ENCODE peak calls at places on chromosomes 12 and 14, in six cellular contexts. One of them, this sample, is unnamed.

GRCh38 chr12:127389923-127390322 is 877.0 kb upstream of the TMEM132C start:
- DNase-seq in choroid plexus epithelial cell: peak
- DNase-seq in WTC11: no peak
- DNase-seq in AG10803: peak
- DNase-seq in heart right ventricle: no peak
- DNase-seq in tibial artery: no peak
- DNase-seq in this sample: no peak

GRCh38 chr12:131536337-131536736 is 174.6 kb upstream of the SFSWAP start:
- DNase-seq in WTC11: no peak
- DNase-seq in heart right ventricle: no peak
- DNase-seq in tibial artery: no peak
- DNase-seq in AG10803: no peak
- DNase-seq in choroid plexus epithelial cell: no peak
- DNase-seq in this sample: no peak

GRCh38 chr12:13000616-13000934 is 510 bp upstream of the HEBP1 start:
- DNase-seq in choroid plexus epithelial cell: no peak
- DNase-seq in tibial artery: no peak
- DNase-seq in AG10803: peak
- DNase-seq in heart right ventricle: no peak
- DNase-seq in WTC11: no peak
- DNase-seq in this sample: no peak

GRCh38 chr12:45655186-45655585 is 74.3 kb upstream of the ARID2 start:
- DNase-seq in tibial artery: no peak
- DNase-seq in heart right ventricle: no peak
- DNase-seq in WTC11: no peak
- DNase-seq in AG10803: no peak
- DNase-seq in choroid plexus epithelial cell: peak
- DNase-seq in this sample: peak

GRCh38 chr14:56874375-56874774 is 64.1 kb upstream of the OTX2 start:
- DNase-seq in tibial artery: no peak
- DNase-seq in AG10803: no peak
- DNase-seq in heart right ventricle: no peak
- DNase-seq in WTC11: peak
- DNase-seq in choroid plexus epithelial cell: no peak
- DNase-seq in this sample: peak

GRCh38 chr14:27528328-27528727 is 930.5 kb upstream of the NOVA1 start:
- DNase-seq in WTC11: no peak
- DNase-seq in heart right ventricle: no peak
- DNase-seq in choroid plexus epithelial cell: peak
- DNase-seq in tibial artery: no peak
- DNase-seq in AG10803: peak
- DNase-seq in this sample: no peak

GRCh38 chr12:117002040-117002832 is 91.5 kb downstream of the FBXW8 start:
- DNase-seq in heart right ventricle: no peak
- DNase-seq in tibial artery: no peak
- DNase-seq in WTC11: no peak
- DNase-seq in AG10803: peak
- DNase-seq in choroid plexus epithelial cell: peak
- DNase-seq in this sample: no peak

GRCh38 chr14:89507926-89508460 is 91.0 kb upstream of the FOXN3 start:
- DNase-seq in choroid plexus epithelial cell: no peak
- DNase-seq in AG10803: peak
- DNase-seq in heart right ventricle: no peak
- DNase-seq in WTC11: no peak
- DNase-seq in tibial artery: no peak
- DNase-seq in this sample: no peak

GRCh38 chr12:112148031-112148513 is 22.7 kb downstream of the TRAFD1 start:
- DNase-seq in AG10803: peak
- DNase-seq in heart right ventricle: no peak
- DNase-seq in WTC11: no peak
- DNase-seq in tibial artery: no peak
- DNase-seq in choroid plexus epithelial cell: peak
- DNase-seq in this sample: no peak

GRCh38 chr12:14954269-14954668 is 7.1 kb downstream of the ARHGDIB start:
- DNase-seq in tibial artery: no peak
- DNase-seq in choroid plexus epithelial cell: no peak
- DNase-seq in WTC11: no peak
- DNase-seq in AG10803: no peak
- DNase-seq in heart right ventricle: no peak
- DNase-seq in this sample: no peak

GRCh38 chr14:30214456-30215090 is 286.9 kb upstream of the PRKD1 start:
- DNase-seq in WTC11: no peak
- DNase-seq in AG10803: peak
- DNase-seq in tibial artery: no peak
- DNase-seq in choroid plexus epithelial cell: peak
- DNase-seq in heart right ventricle: no peak
- DNase-seq in this sample: no peak

GRCh38 chr14:61965030-61965745 is 203.0 kb downstream of the SNAPC1 start:
- DNase-seq in WTC11: no peak
- DNase-seq in tibial artery: no peak
- DNase-seq in AG10803: peak
- DNase-seq in heart right ventricle: no peak
- DNase-seq in choroid plexus epithelial cell: peak
- DNase-seq in this sample: no peak

GRCh38 chr12:93886533-93887511 is 209.6 kb downstream of the CRADD start:
- DNase-seq in WTC11: no peak
- DNase-seq in choroid plexus epithelial cell: peak
- DNase-seq in heart right ventricle: no peak
- DNase-seq in tibial artery: no peak
- DNase-seq in AG10803: peak
- DNase-seq in this sample: no peak

GRCh38 chr14:54447231-54447692 is 6.1 kb upstream of the CNIH1 start:
- DNase-seq in tibial artery: no peak
- DNase-seq in AG10803: peak
- DNase-seq in choroid plexus epithelial cell: peak
- DNase-seq in WTC11: no peak
- DNase-seq in heart right ventricle: no peak
- DNase-seq in this sample: no peak

GRCh38 chr14:73227812-73228781 is 9.2 kb upstream of the PAPLN start:
- DNase-seq in choroid plexus epithelial cell: peak
- DNase-seq in heart right ventricle: peak
- DNase-seq in tibial artery: peak
- DNase-seq in AG10803: peak
- DNase-seq in WTC11: peak
- DNase-seq in this sample: peak

GRCh38 chr12:27549231-27549800 is 25.3 kb downstream of the PPFIBP1 start:
- DNase-seq in WTC11: no peak
- DNase-seq in tibial artery: no peak
- DNase-seq in choroid plexus epithelial cell: peak
- DNase-seq in AG10803: peak
- DNase-seq in heart right ventricle: no peak
- DNase-seq in this sample: no peak

GRCh38 chr14:74414793-74415437 is 11.1 kb downstream of the SYNDIG1L start:
- DNase-seq in heart right ventricle: no peak
- DNase-seq in AG10803: no peak
- DNase-seq in choroid plexus epithelial cell: peak
- DNase-seq in WTC11: no peak
- DNase-seq in tibial artery: no peak
- DNase-seq in this sample: peak

GRCh38 chr12:6551496-6552139 is 4.2 kb downstream of the IFFO1 start:
- DNase-seq in choroid plexus epithelial cell: peak
- DNase-seq in tibial artery: no peak
- DNase-seq in AG10803: peak
- DNase-seq in WTC11: no peak
- DNase-seq in heart right ventricle: no peak
- DNase-seq in this sample: no peak

GRCh38 chr14:106417224-106418049 is 891.1 kb downstream of the TMEM121 start:
- DNase-seq in heart right ventricle: peak
- DNase-seq in AG10803: no peak
- DNase-seq in WTC11: peak
- DNase-seq in choroid plexus epithelial cell: peak
- DNase-seq in tibial artery: no peak
- DNase-seq in this sample: no peak

GRCh38 chr14:103456167-103456835 is 66.3 kb downstream of the CKB start:
- DNase-seq in choroid plexus epithelial cell: peak
- DNase-seq in WTC11: no peak
- DNase-seq in AG10803: peak
- DNase-seq in heart right ventricle: no peak
- DNase-seq in tibial artery: no peak
- DNase-seq in this sample: no peak

GRCh38 chr12:107267604-107268003 is 174.3 kb upstream of the CRY1 start:
- DNase-seq in AG10803: no peak
- DNase-seq in choroid plexus epithelial cell: no peak
- DNase-seq in WTC11: no peak
- DNase-seq in heart right ventricle: no peak
- DNase-seq in tibial artery: no peak
- DNase-seq in this sample: no peak

GRCh38 chr12:98532687-98533304 is 17.4 kb downstream of the TMPO start:
- DNase-seq in WTC11: no peak
- DNase-seq in AG10803: peak
- DNase-seq in heart right ventricle: no peak
- DNase-seq in tibial artery: no peak
- DNase-seq in choroid plexus epithelial cell: peak
- DNase-seq in this sample: no peak

GRCh38 chr14:73237219-73237785 is at the start of gene PAPLN:
- DNase-seq in heart right ventricle: no peak
- DNase-seq in choroid plexus epithelial cell: peak
- DNase-seq in tibial artery: peak
- DNase-seq in WTC11: no peak
- DNase-seq in AG10803: no peak
- DNase-seq in this sample: no peak

GRCh38 chr12:122646568-122647220 is 56.5 kb downstream of the HCAR2 start:
- DNase-seq in AG10803: peak
- DNase-seq in choroid plexus epithelial cell: peak
- DNase-seq in tibial artery: peak
- DNase-seq in heart right ventricle: no peak
- DNase-seq in WTC11: no peak
- DNase-seq in this sample: no peak

GRCh38 chr12:124509300-124509675 is 58.1 kb downstream of the NCOR2 start:
- DNase-seq in heart right ventricle: no peak
- DNase-seq in tibial artery: no peak
- DNase-seq in AG10803: no peak
- DNase-seq in WTC11: no peak
- DNase-seq in choroid plexus epithelial cell: peak
- DNase-seq in this sample: no peak

GRCh38 chr12:113923251-113923650 is 42.9 kb downstream of the RBM19 start:
- DNase-seq in heart right ventricle: no peak
- DNase-seq in tibial artery: no peak
- DNase-seq in AG10803: no peak
- DNase-seq in choroid plexus epithelial cell: no peak
- DNase-seq in WTC11: no peak
- DNase-seq in this sample: no peak

GRCh38 chr14:50758945-50759344 is 72.0 kb downstream of the NIN start:
- DNase-seq in AG10803: peak
- DNase-seq in choroid plexus epithelial cell: no peak
- DNase-seq in heart right ventricle: no peak
- DNase-seq in WTC11: no peak
- DNase-seq in tibial artery: no peak
- DNase-seq in this sample: no peak

GRCh38 chr12:100716658-100716948 is 78.0 kb upstream of the ANO4 start:
- DNase-seq in WTC11: peak
- DNase-seq in tibial artery: no peak
- DNase-seq in AG10803: no peak
- DNase-seq in choroid plexus epithelial cell: peak
- DNase-seq in heart right ventricle: no peak
- DNase-seq in this sample: peak

GRCh38 chr12:100716949-100717732 is 77.4 kb upstream of the ANO4 start:
- DNase-seq in WTC11: peak
- DNase-seq in tibial artery: no peak
- DNase-seq in heart right ventricle: peak
- DNase-seq in choroid plexus epithelial cell: peak
- DNase-seq in AG10803: peak
- DNase-seq in this sample: peak

GRCh38 chr12:100717733-100718067 is 76.9 kb upstream of the ANO4 start:
- DNase-seq in AG10803: peak
- DNase-seq in heart right ventricle: no peak
- DNase-seq in choroid plexus epithelial cell: no peak
- DNase-seq in tibial artery: no peak
- DNase-seq in WTC11: no peak
- DNase-seq in this sample: peak

GRCh38 chr12:100718212-100718611 is 76.4 kb upstream of the ANO4 start:
- DNase-seq in choroid plexus epithelial cell: peak
- DNase-seq in WTC11: no peak
- DNase-seq in tibial artery: no peak
- DNase-seq in heart right ventricle: no peak
- DNase-seq in AG10803: peak
- DNase-seq in this sample: no peak

GRCh38 chr12:100715976-100716657 is 78.5 kb upstream of the ANO4 start:
- DNase-seq in tibial artery: no peak
- DNase-seq in WTC11: peak
- DNase-seq in choroid plexus epithelial cell: no peak
- DNase-seq in AG10803: no peak
- DNase-seq in heart right ventricle: no peak
- DNase-seq in this sample: peak
- TF ChIP-seq CTCF in tibial artery: no peak
- TF ChIP-seq CTCF in WTC11: no peak
- TF ChIP-seq CTCF in choroid plexus epithelial cell: no peak
- TF ChIP-seq CTCF in AG10803: no peak
- TF ChIP-seq CTCF in heart right ventricle: no peak
- TF ChIP-seq CTCF in this sample: no peak

DNA sequence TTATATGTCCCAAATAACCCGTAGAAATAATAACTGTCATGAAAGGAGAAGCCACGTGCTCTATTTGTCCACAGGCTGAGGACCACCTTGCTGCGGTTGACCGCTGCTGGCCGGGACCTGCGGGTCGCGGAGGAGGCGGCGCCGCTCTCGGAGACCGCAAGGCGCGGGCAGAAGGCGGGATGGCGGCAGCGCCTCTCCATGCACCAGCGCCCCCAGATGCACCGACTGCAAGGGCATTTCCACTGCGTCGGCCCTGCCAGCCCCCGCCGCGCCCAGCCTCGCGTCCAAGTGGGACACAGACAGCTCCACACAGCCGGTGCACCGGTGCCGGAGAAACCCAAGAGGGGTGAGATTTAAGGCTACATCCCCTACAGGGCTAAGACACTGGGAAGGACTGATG is 21.0 kb downstream of the RPGRIP1 start:
- DNase-seq in AG10803: no peak
- DNase-seq in tibial artery: no peak
- DNase-seq in choroid plexus epithelial cell: peak
- DNase-seq in heart right ventricle: peak
- DNase-seq in WTC11: peak
- DNase-seq in this sample: peak
- TF ChIP-seq CTCF in AG10803: no peak
- TF ChIP-seq CTCF in tibial artery: no peak
- TF ChIP-seq CTCF in choroid plexus epithelial cell: no peak
- TF ChIP-seq CTCF in heart right ventricle: no peak
- TF ChIP-seq CTCF in WTC11: no peak
- TF ChIP-seq CTCF in this sample: no peak

DNA sequence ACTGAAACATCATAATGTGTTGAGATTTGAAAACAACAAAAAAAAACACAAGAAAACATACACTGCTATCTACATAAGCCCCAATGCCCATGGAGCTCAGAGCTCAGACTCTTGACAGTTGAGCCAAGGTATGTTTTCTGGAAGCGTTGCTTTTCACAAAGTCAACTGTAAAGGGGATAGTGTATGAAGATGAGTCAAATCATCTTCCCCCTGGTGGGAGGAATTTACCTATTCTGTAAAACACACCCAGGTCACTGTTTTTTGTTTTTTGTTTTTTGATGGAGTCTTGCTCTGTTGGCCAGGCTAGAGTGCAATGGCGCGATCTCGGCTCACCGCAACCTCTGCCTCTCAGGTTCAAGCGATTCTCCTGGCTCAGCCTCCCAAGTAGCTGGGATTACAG is 361.4 kb upstream of the DIO2 start:
- DNase-seq in WTC11: no peak
- DNase-seq in AG10803: no peak
- DNase-seq in choroid plexus epithelial cell: no peak
- DNase-seq in tibial artery: no peak
- DNase-seq in heart right ventricle: no peak
- DNase-seq in this sample: no peak
- TF ChIP-seq CTCF in WTC11: no peak
- TF ChIP-seq CTCF in AG10803: no peak
- TF ChIP-seq CTCF in choroid plexus epithelial cell: no peak
- TF ChIP-seq CTCF in tibial artery: no peak
- TF ChIP-seq CTCF in heart right ventricle: no peak
- TF ChIP-seq CTCF in this sample: no peak

GRCh38 chr14:104803280-104803915 is 2.5 kb downstream of the ZBTB42 start:
- DNase-seq in AG10803: no peak
- DNase-seq in tibial artery: no peak
- DNase-seq in heart right ventricle: no peak
- DNase-seq in WTC11: no peak
- DNase-seq in choroid plexus epithelial cell: no peak
- DNase-seq in this sample: peak
- TF ChIP-seq CTCF in AG10803: no peak
- TF ChIP-seq CTCF in tibial artery: no peak
- TF ChIP-seq CTCF in heart right ventricle: no peak
- TF ChIP-seq CTCF in WTC11: no peak
- TF ChIP-seq CTCF in choroid plexus epithelial cell: no peak
- TF ChIP-seq CTCF in this sample: no peak

This sample was measured in glutamatergic neuron.